ENCODE peak calls at places on chromosome 14, in six cellular contexts. One of them, this sample, is unnamed.

GRCh38 chr14:97781961-97782360 is 984.8 kb downstream of the VRK1 start:
- DNase-seq in CD8-positive, alpha-beta memory T cell: no peak
- DNase-seq in mesendoderm: no peak
- DNase-seq in suprapubic skin: no peak
- DNase-seq in left lung: no peak
- DNase-seq in HepG2: no peak
- DNase-seq in this sample: no peak

GRCh38 chr14:56896231-56896630 is 86.0 kb upstream of the OTX2 start:
- DNase-seq in CD8-positive, alpha-beta memory T cell: no peak
- DNase-seq in mesendoderm: no peak
- DNase-seq in suprapubic skin: no peak
- DNase-seq in left lung: no peak
- DNase-seq in HepG2: no peak
- DNase-seq in this sample: no peak

GRCh38 chr14:38290601-38291190 is 34.8 kb upstream of the CLEC14A start:
- DNase-seq in CD8-positive, alpha-beta memory T cell: no peak
- DNase-seq in mesendoderm: no peak
- DNase-seq in suprapubic skin: no peak
- DNase-seq in left lung: no peak
- DNase-seq in HepG2: peak; percentile 56
- DNase-seq in this sample: no peak

GRCh38 chr14:60106341-60106740 is 14.6 kb downstream of the PCNX4 start:
- DNase-seq in CD8-positive, alpha-beta memory T cell: no peak
- DNase-seq in mesendoderm: no peak
- DNase-seq in suprapubic skin: no peak
- DNase-seq in left lung: peak; percentile 38
- DNase-seq in HepG2: no peak
- DNase-seq in this sample: no peak

GRCh38 chr14:69633238-69633637 is 21.8 kb downstream of the SUSD6 start:
- DNase-seq in CD8-positive, alpha-beta memory T cell: no peak
- DNase-seq in mesendoderm: peak; percentile 37
- DNase-seq in suprapubic skin: no peak
- DNase-seq in left lung: no peak
- DNase-seq in HepG2: peak; percentile 32
- DNase-seq in this sample: no peak

GRCh38 chr14:96060161-96060933 is 21.2 kb downstream of the C14orf132 start:
- DNase-seq in CD8-positive, alpha-beta memory T cell: no peak
- DNase-seq in mesendoderm: no peak
- DNase-seq in suprapubic skin: no peak
- DNase-seq in left lung: no peak
- DNase-seq in HepG2: no peak
- DNase-seq in this sample: no peak

GRCh38 chr14:76584271-76584702 is 177.0 kb upstream of the VASH1 start:
- DNase-seq in CD8-positive, alpha-beta memory T cell: no peak
- DNase-seq in mesendoderm: no peak
- DNase-seq in suprapubic skin: no peak
- DNase-seq in left lung: no peak
- DNase-seq in HepG2: no peak
- DNase-seq in this sample: no peak

GRCh38 chr14:73725116-73726024 is 11.2 kb upstream of the PNMA1 start:
- DNase-seq in CD8-positive, alpha-beta memory T cell: no peak
- DNase-seq in mesendoderm: peak; percentile 64
- DNase-seq in suprapubic skin: peak; percentile 65
- DNase-seq in left lung: no peak
- DNase-seq in HepG2: no peak
- DNase-seq in this sample: no peak

GRCh38 chr14:93049867-93050331 is 65.8 kb downstream of the ITPK1 start:
- DNase-seq in CD8-positive, alpha-beta memory T cell: no peak
- DNase-seq in mesendoderm: no peak
- DNase-seq in suprapubic skin: no peak
- DNase-seq in left lung: no peak
- DNase-seq in HepG2: no peak
- DNase-seq in this sample: no peak

GRCh38 chr14:96037891-96038557 is 1.1 kb upstream of the C14orf132 start:
- DNase-seq in CD8-positive, alpha-beta memory T cell: no peak
- DNase-seq in mesendoderm: peak; percentile 26
- DNase-seq in suprapubic skin: peak; percentile 89
- DNase-seq in left lung: peak; percentile 74
- DNase-seq in HepG2: no peak
- DNase-seq in this sample: peak; percentile 87

GRCh38 chr14:63387691-63388090 is 69.0 kb upstream of the GPHB5 start:
- DNase-seq in CD8-positive, alpha-beta memory T cell: no peak
- DNase-seq in mesendoderm: no peak
- DNase-seq in suprapubic skin: no peak
- DNase-seq in left lung: no peak
- DNase-seq in HepG2: no peak
- DNase-seq in this sample: no peak

GRCh38 chr14:52076334-52076733 is 7.5 kb upstream of the NID2 start:
- DNase-seq in CD8-positive, alpha-beta memory T cell: no peak
- DNase-seq in mesendoderm: no peak
- DNase-seq in suprapubic skin: no peak
- DNase-seq in left lung: no peak
- DNase-seq in HepG2: no peak
- DNase-seq in this sample: no peak

GRCh38 chr14:95023886-95024285 is 133.4 kb downstream of the DICER1 start:
- DNase-seq in CD8-positive, alpha-beta memory T cell: no peak
- DNase-seq in mesendoderm: no peak
- DNase-seq in suprapubic skin: no peak
- DNase-seq in left lung: no peak
- DNase-seq in HepG2: no peak
- DNase-seq in this sample: no peak

GRCh38 chr14:104791425-104791824 is 4.1 kb downstream of the AKT1 start:
- DNase-seq in CD8-positive, alpha-beta memory T cell: no peak
- DNase-seq in mesendoderm: no peak
- DNase-seq in suprapubic skin: no peak
- DNase-seq in left lung: no peak
- DNase-seq in HepG2: no peak
- DNase-seq in this sample: no peak
- H3K27ac ChIP-seq in CD8-positive, alpha-beta memory T cell: no peak overlapping the region
- H3K27ac ChIP-seq in mesendoderm: no peak overlapping the region
- H3K27ac ChIP-seq in suprapubic skin: no peak overlapping the region
- H3K27ac ChIP-seq in left lung: no peak overlapping the region
- H3K27ac ChIP-seq in HepG2: no peak overlapping the region
- H3K27ac ChIP-seq in this sample: no peak overlapping the region

DNA sequence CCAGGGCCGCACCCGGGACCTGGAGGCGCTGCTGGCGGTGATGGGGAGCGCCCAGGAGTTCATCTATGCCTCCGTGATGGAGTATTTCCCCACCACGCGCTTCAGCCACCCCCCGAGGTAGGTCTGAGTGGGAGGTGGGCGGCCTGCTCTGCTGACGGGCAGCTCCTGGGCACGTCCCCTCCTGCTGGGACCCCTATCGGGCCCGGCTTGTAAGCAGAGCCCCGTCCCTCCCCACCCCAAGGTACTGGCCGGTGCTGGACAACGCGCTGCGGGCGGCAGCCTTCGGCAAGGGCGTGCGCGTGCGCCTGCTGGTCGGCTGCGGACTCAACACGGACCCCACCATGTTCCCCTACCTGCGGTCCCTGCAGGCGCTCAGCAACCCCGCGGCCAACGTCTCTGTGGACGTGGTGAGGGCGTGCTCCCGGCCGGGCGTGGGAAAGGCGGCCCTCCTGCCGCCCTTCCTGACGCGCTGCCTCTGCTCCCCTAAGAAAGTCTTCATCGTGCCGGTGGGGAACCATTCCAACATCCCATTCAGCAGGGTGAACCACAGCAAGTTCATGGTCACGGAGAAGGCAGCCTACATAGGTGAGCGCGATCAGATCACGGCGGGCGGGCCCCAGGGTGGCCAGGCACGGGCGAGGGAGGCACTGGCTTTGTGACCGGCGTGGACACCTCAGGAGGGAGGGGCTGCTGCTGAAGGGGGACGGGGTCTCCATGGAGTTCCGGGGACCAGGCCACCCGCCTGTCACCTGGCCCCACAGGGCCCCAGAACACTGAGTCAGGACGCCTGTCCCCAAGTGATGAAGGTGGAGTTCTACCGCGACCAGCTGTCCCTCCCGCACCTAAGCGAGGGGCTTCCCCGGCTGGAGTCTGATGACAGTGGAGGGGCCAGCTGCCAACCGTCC is 7.3 kb downstream of the PLD4 start:
- DNase-seq in CD8-positive, alpha-beta memory T cell: no peak
- DNase-seq in mesendoderm: no peak
- DNase-seq in suprapubic skin: peak; percentile 72
- DNase-seq in left lung: peak; percentile 30
- DNase-seq in HepG2: no peak
- DNase-seq in this sample: peak; percentile 46
- H3K27ac ChIP-seq in CD8-positive, alpha-beta memory T cell: no peak overlapping the region
- H3K27ac ChIP-seq in mesendoderm: no peak overlapping the region
- H3K27ac ChIP-seq in suprapubic skin: no peak overlapping the region
- H3K27ac ChIP-seq in left lung: no peak overlapping the region
- H3K27ac ChIP-seq in HepG2: no peak overlapping the region
- H3K27ac ChIP-seq in this sample: no peak overlapping the region

GRCh38 chr14:29763342-29763858 is 164.2 kb downstream of the PRKD1 start:
- DNase-seq in CD8-positive, alpha-beta memory T cell: no peak
- DNase-seq in mesendoderm: no peak
- DNase-seq in suprapubic skin: no peak
- DNase-seq in left lung: no peak
- DNase-seq in HepG2: no peak
- DNase-seq in this sample: no peak
- H3K27ac ChIP-seq in CD8-positive, alpha-beta memory T cell: no peak overlapping the region
- H3K27ac ChIP-seq in mesendoderm: no peak overlapping the region
- H3K27ac ChIP-seq in suprapubic skin: no peak overlapping the region
- H3K27ac ChIP-seq in left lung: no peak overlapping the region
- H3K27ac ChIP-seq in HepG2: no peak overlapping the region
- H3K27ac ChIP-seq in this sample: no peak overlapping the region

DNA sequence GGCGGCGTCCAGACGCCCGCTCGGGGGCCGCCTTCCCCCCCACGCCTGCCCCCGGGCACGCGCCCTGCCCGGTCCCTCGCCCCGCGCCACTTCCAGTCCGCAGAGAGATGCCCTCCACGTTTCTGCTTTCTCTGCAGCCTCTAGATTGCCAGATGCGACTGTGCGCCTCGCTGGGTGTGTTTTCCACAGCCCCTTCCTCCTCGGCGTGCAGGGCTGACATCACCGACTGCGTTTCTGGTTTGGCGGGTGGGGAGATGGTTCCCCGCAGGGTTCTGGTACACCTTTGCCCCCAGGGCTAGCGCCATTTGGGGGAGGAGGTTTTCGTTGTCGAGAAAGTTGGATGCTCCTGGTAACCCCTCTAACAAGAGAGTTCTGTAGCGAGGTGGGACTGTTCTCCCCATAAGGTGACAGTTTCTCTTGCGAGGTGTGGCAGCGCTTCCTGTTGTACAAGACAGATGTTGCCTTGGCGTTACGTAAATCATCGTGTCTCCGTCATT is 1.5 kb downstream of the CALM1 start:
- DNase-seq in CD8-positive, alpha-beta memory T cell: peak; percentile 83
- DNase-seq in mesendoderm: peak; percentile 52
- DNase-seq in suprapubic skin: peak; percentile 83
- DNase-seq in left lung: peak; percentile 57
- DNase-seq in HepG2: no peak
- DNase-seq in this sample: peak; percentile 66
- H3K27ac ChIP-seq in CD8-positive, alpha-beta memory T cell: peak overlapping the region; percentile 90
- H3K27ac ChIP-seq in mesendoderm: peak overlapping the region; percentile 26
- H3K27ac ChIP-seq in suprapubic skin: peak overlapping the region; percentile 94
- H3K27ac ChIP-seq in left lung: peak overlapping the region; percentile 96
- H3K27ac ChIP-seq in HepG2: peak overlapping the region; percentile 52
- H3K27ac ChIP-seq in this sample: peak overlapping the region; percentile 97

DNA sequence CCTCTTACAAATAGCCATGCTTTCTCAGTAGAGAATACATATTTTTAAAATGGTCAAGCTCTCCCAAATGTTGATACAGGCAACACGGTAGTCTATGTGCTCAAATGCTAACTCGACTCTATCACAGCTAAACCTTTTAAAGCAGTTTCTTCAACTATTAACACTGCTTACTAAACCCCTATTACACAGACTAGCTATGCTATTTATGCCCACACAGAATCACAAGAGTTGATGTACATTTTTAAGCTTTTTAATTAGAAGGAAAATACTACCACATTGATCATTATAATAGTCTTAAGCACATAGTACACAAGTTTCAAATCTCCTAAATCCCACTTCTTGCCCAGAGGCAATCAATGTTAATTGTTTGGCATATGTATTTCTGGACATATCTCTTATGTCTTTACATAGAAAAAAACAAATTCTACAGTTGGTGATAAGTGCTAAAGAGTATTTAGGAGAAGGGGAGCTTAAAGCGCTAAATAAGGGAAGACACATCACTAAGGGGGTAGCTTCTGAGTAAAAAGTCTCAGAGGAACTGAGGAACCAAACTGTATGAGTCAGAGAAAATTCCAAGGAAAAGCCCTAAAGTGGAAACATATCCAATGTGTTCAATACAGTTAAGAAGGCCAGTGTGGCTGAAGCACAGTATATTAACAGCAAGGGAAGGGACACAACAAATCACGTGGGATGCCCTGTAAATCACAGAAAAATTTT is 13.7 kb downstream of the HNRNPC start:
- DNase-seq in CD8-positive, alpha-beta memory T cell: no peak
- DNase-seq in mesendoderm: no peak
- DNase-seq in suprapubic skin: no peak
- DNase-seq in left lung: no peak
- DNase-seq in HepG2: no peak
- DNase-seq in this sample: no peak
- H3K27ac ChIP-seq in CD8-positive, alpha-beta memory T cell: no peak overlapping the region
- H3K27ac ChIP-seq in mesendoderm: no peak overlapping the region
- H3K27ac ChIP-seq in suprapubic skin: no peak overlapping the region
- H3K27ac ChIP-seq in left lung: no peak overlapping the region
- H3K27ac ChIP-seq in HepG2: no peak overlapping the region
- H3K27ac ChIP-seq in this sample: no peak overlapping the region